ENCODE peak calls at places on chromosomes 5 and 9, in four cellular contexts. Y, T, H and N are unnamed samples.

GRCh38 chr9:113578877-113579269 is 115.3 kb downstream of the RGS3 start:
- DNase-seq in Y (peak), T (peak), H (no peak), N (peak)

GRCh38 chr5:33890147-33890546 is 1.6 kb downstream of the ADAMTS12 start:
- DNase-seq in Y (no peak), T (no peak), H (no peak), N (no peak)

GRCh38 chr9:119044801-119045200 is 324.4 kb downstream of the BRINP1 start:
- DNase-seq in Y (no peak), T (no peak), H (no peak), N (no peak)

GRCh38 chr9:104009853-104010252 is 84.3 kb upstream of the SMC2 start:
- DNase-seq in Y (no peak), T (no peak), H (no peak), N (no peak)

GRCh38 chr9:77743381-77743780 is 95.3 kb upstream of the GNA14 start:
- DNase-seq in Y (no peak), T (no peak), H (no peak), N (no peak)

GRCh38 chr9:114348261-114348905 is 18.7 kb downstream of the ORM2 start:
- DNase-seq in Y (no peak), T (no peak), H (no peak), N (no peak)

GRCh38 chr9:93677061-93677571 is 100.7 kb downstream of the PHF2 start:
- DNase-seq in Y (peak), T (no peak), H (no peak), N (peak)

GRCh38 chr5:2181164-2181956 is 298.6 kb upstream of the IRX4 start:
- DNase-seq in Y (no peak), T (no peak), H (no peak), N (no peak)

GRCh38 chr9:117737721-117738226 is 33.6 kb downstream of the TLR4 start:
- DNase-seq in Y (no peak), T (no peak), H (peak), N (no peak)

GRCh38 chr5:81850494-81850893 is 99.6 kb upstream of the SSBP2 start:
- DNase-seq in Y (no peak), T (no peak), H (no peak), N (no peak)

GRCh38 chr9:15873573-15874177 is 320.8 kb downstream of the CCDC171 start:
- DNase-seq in Y (no peak), T (no peak), H (no peak), N (no peak)

GRCh38 chr5:156497816-156498215 is 170.9 kb downstream of the SGCD start:
- DNase-seq in Y (no peak), T (no peak), H (no peak), N (no peak)

GRCh38 chr5:125798311-125798710 is 624.9 kb upstream of the GRAMD2B start:
- DNase-seq in Y (no peak), T (peak), H (no peak), N (no peak)

GRCh38 chr9:131618785-131619184 is 73.5 kb downstream of the PRRT1B start:
- DNase-seq in Y (no peak), T (no peak), H (no peak), N (no peak)

GRCh38 chr5:76701298-76701697 is 14.6 kb upstream of the F2R start:
- DNase-seq in Y (no peak), T (no peak), H (no peak), N (no peak)

GRCh38 chr9:2193565-2193964 is 178.4 kb downstream of the SMARCA2 start:
- DNase-seq in Y (no peak), T (no peak), H (no peak), N (no peak)

GRCh38 chr5:142722146-142722545 is 36.3 kb upstream of the FGF1 start:
- DNase-seq in Y (no peak), T (no peak), H (no peak), N (no peak)

GRCh38 chr5:33850100-33850594 is 41.6 kb downstream of the ADAMTS12 start:
- DNase-seq in Y (no peak), T (peak), H (no peak), N (peak)

GRCh38 chr9:112861638-112862555 is 28.8 kb downstream of the SLC46A2 start:
- DNase-seq in Y (no peak), T (no peak), H (peak), N (no peak)

GRCh38 chr5:110963495-110963894 is 108.0 kb upstream of the TSLP start:
- DNase-seq in Y (no peak), T (no peak), H (no peak), N (no peak)

GRCh38 chr5:154523104-154523503 is 45.1 kb upstream of the HAND1 start:
- DNase-seq in Y (no peak), T (no peak), H (no peak), N (no peak)

GRCh38 chr5:179262126-179262920 is 82.9 kb downstream of the ADAMTS2 start:
- DNase-seq in Y (no peak), T (no peak), H (no peak), N (peak)

GRCh38 chr9:79858509-79858908 is 286.7 kb downstream of the TLE4 start:
- DNase-seq in Y (no peak), T (peak), H (no peak), N (no peak)